ENCODE peak calls at places on chromosomes 12 and 14, in six cellular contexts. One of them, this sample, is unnamed.
A peak's percentile ranks its signal among the peaks of the same experiment; 100 is the strongest.

GRCh38 chr14:71931492-71932228 is 569 bp upstream of the RGS6 start:
- DNase-seq in thoracic aorta: no peak
- DNase-seq in HuH-7: no peak
- DNase-seq in cardiac fibroblast: no peak
- DNase-seq in GM18507: no peak
- DNase-seq in stimulated activated CD8-positive, alpha-beta memory T cell treated with anti-CD3 and anti-CD28 coated beads, Interleukin-4, amount 100 ng/mL, for 1 hour: no peak
- DNase-seq in this sample: no peak

GRCh38 chr12:71558445-71558844 is 105.2 kb downstream of the ZFC3H1 start:
- DNase-seq in thoracic aorta: no peak
- DNase-seq in HuH-7: no peak
- DNase-seq in cardiac fibroblast: peak; percentile 4
- DNase-seq in GM18507: no peak
- DNase-seq in stimulated activated CD8-positive, alpha-beta memory T cell treated with anti-CD3 and anti-CD28 coated beads, Interleukin-4, amount 100 ng/mL, for 1 hour: no peak
- DNase-seq in this sample: no peak

GRCh38 chr12:97275261-97276197 is 187.1 kb upstream of the RMST start:
- DNase-seq in thoracic aorta: no peak
- DNase-seq in HuH-7: no peak
- DNase-seq in cardiac fibroblast: no peak
- DNase-seq in GM18507: no peak
- DNase-seq in stimulated activated CD8-positive, alpha-beta memory T cell treated with anti-CD3 and anti-CD28 coated beads, Interleukin-4, amount 100 ng/mL, for 1 hour: no peak
- DNase-seq in this sample: no peak

GRCh38 chr14:100115726-100116125 is 43.7 kb downstream of the DEGS2 start:
- DNase-seq in thoracic aorta: no peak
- DNase-seq in HuH-7: no peak
- DNase-seq in cardiac fibroblast: no peak
- DNase-seq in GM18507: no peak
- DNase-seq in stimulated activated CD8-positive, alpha-beta memory T cell treated with anti-CD3 and anti-CD28 coated beads, Interleukin-4, amount 100 ng/mL, for 1 hour: no peak
- DNase-seq in this sample: peak; percentile 79

GRCh38 chr12:27999521-27999920 is 27.0 kb upstream of the PTHLH start:
- DNase-seq in thoracic aorta: no peak
- DNase-seq in HuH-7: no peak
- DNase-seq in cardiac fibroblast: peak; percentile 78
- DNase-seq in GM18507: no peak
- DNase-seq in stimulated activated CD8-positive, alpha-beta memory T cell treated with anti-CD3 and anti-CD28 coated beads, Interleukin-4, amount 100 ng/mL, for 1 hour: no peak
- DNase-seq in this sample: no peak

GRCh38 chr14:75562048-75562447 is 16.4 kb upstream of the FLVCR2 start:
- DNase-seq in thoracic aorta: no peak
- DNase-seq in HuH-7: no peak
- DNase-seq in cardiac fibroblast: peak; percentile 20
- DNase-seq in GM18507: no peak
- DNase-seq in stimulated activated CD8-positive, alpha-beta memory T cell treated with anti-CD3 and anti-CD28 coated beads, Interleukin-4, amount 100 ng/mL, for 1 hour: no peak
- DNase-seq in this sample: no peak

GRCh38 chr12:126093911-126094310 is 1028.7 kb downstream of the AACS start:
- DNase-seq in thoracic aorta: no peak
- DNase-seq in HuH-7: no peak
- DNase-seq in cardiac fibroblast: peak; percentile 56
- DNase-seq in GM18507: no peak
- DNase-seq in stimulated activated CD8-positive, alpha-beta memory T cell treated with anti-CD3 and anti-CD28 coated beads, Interleukin-4, amount 100 ng/mL, for 1 hour: no peak
- DNase-seq in this sample: no peak

GRCh38 chr12:95836630-95837239 is 22.0 kb upstream of the SNRPF start:
- DNase-seq in thoracic aorta: no peak
- DNase-seq in HuH-7: no peak
- DNase-seq in cardiac fibroblast: peak; percentile 33
- DNase-seq in GM18507: no peak
- DNase-seq in stimulated activated CD8-positive, alpha-beta memory T cell treated with anti-CD3 and anti-CD28 coated beads, Interleukin-4, amount 100 ng/mL, for 1 hour: no peak
- DNase-seq in this sample: no peak

GRCh38 chr14:95077380-95077779 is 79.9 kb downstream of the DICER1 start:
- DNase-seq in thoracic aorta: no peak
- DNase-seq in HuH-7: no peak
- DNase-seq in cardiac fibroblast: no peak
- DNase-seq in GM18507: no peak
- DNase-seq in stimulated activated CD8-positive, alpha-beta memory T cell treated with anti-CD3 and anti-CD28 coated beads, Interleukin-4, amount 100 ng/mL, for 1 hour: no peak
- DNase-seq in this sample: no peak

GRCh38 chr12:3168775-3169221 is 91.6 kb downstream of the TSPAN9 start:
- DNase-seq in thoracic aorta: peak; percentile 32
- DNase-seq in HuH-7: no peak
- DNase-seq in cardiac fibroblast: peak; percentile 98
- DNase-seq in GM18507: no peak
- DNase-seq in stimulated activated CD8-positive, alpha-beta memory T cell treated with anti-CD3 and anti-CD28 coated beads, Interleukin-4, amount 100 ng/mL, for 1 hour: no peak
- DNase-seq in this sample: peak; percentile 78

GRCh38 chr12:49809369-49810158 is 18.6 kb downstream of the NCKAP5L start:
- DNase-seq in thoracic aorta: no peak
- DNase-seq in HuH-7: no peak
- DNase-seq in cardiac fibroblast: no peak
- DNase-seq in GM18507: no peak
- DNase-seq in stimulated activated CD8-positive, alpha-beta memory T cell treated with anti-CD3 and anti-CD28 coated beads, Interleukin-4, amount 100 ng/mL, for 1 hour: no peak
- DNase-seq in this sample: no peak

GRCh38 chr14:101359221-101360044 is 201.9 kb upstream of the DIO3 start:
- DNase-seq in thoracic aorta: no peak
- DNase-seq in HuH-7: no peak
- DNase-seq in cardiac fibroblast: no peak
- DNase-seq in GM18507: no peak
- DNase-seq in stimulated activated CD8-positive, alpha-beta memory T cell treated with anti-CD3 and anti-CD28 coated beads, Interleukin-4, amount 100 ng/mL, for 1 hour: no peak
- DNase-seq in this sample: no peak

GRCh38 chr12:128025856-128026255 is 241.1 kb upstream of the TMEM132C start:
- DNase-seq in thoracic aorta: no peak
- DNase-seq in HuH-7: no peak
- DNase-seq in cardiac fibroblast: no peak
- DNase-seq in GM18507: no peak
- DNase-seq in stimulated activated CD8-positive, alpha-beta memory T cell treated with anti-CD3 and anti-CD28 coated beads, Interleukin-4, amount 100 ng/mL, for 1 hour: no peak
- DNase-seq in this sample: no peak

GRCh38 chr12:50677858-50678257 is 86.0 kb upstream of the ATF1 start:
- DNase-seq in thoracic aorta: no peak
- DNase-seq in HuH-7: no peak
- DNase-seq in cardiac fibroblast: peak; percentile 9
- DNase-seq in GM18507: no peak
- DNase-seq in stimulated activated CD8-positive, alpha-beta memory T cell treated with anti-CD3 and anti-CD28 coated beads, Interleukin-4, amount 100 ng/mL, for 1 hour: no peak
- DNase-seq in this sample: no peak

GRCh38 chr14:74504874-74505617 is 11.5 kb downstream of the ISCA2 start:
- DNase-seq in thoracic aorta: no peak
- DNase-seq in HuH-7: no peak
- DNase-seq in cardiac fibroblast: no peak
- DNase-seq in GM18507: no peak
- DNase-seq in stimulated activated CD8-positive, alpha-beta memory T cell treated with anti-CD3 and anti-CD28 coated beads, Interleukin-4, amount 100 ng/mL, for 1 hour: no peak
- DNase-seq in this sample: no peak

GRCh38 chr14:35215110-35215872 is 76.9 kb upstream of the PSMA6 start:
- DNase-seq in thoracic aorta: no peak
- DNase-seq in HuH-7: no peak
- DNase-seq in cardiac fibroblast: peak; percentile 84
- DNase-seq in GM18507: no peak
- DNase-seq in stimulated activated CD8-positive, alpha-beta memory T cell treated with anti-CD3 and anti-CD28 coated beads, Interleukin-4, amount 100 ng/mL, for 1 hour: no peak
- DNase-seq in this sample: no peak

GRCh38 chr14:68232643-68233055 is 413.1 kb downstream of the RAD51B start:
- DNase-seq in thoracic aorta: no peak
- DNase-seq in HuH-7: peak; percentile 14
- DNase-seq in cardiac fibroblast: peak; percentile 100
- DNase-seq in GM18507: peak; percentile 12
- DNase-seq in stimulated activated CD8-positive, alpha-beta memory T cell treated with anti-CD3 and anti-CD28 coated beads, Interleukin-4, amount 100 ng/mL, for 1 hour: no peak
- DNase-seq in this sample: no peak

GRCh38 chr12:106134294-106134949 is 4.3 kb downstream of the NUAK1 start:
- DNase-seq in thoracic aorta: no peak
- DNase-seq in HuH-7: no peak
- DNase-seq in cardiac fibroblast: no peak
- DNase-seq in GM18507: no peak
- DNase-seq in stimulated activated CD8-positive, alpha-beta memory T cell treated with anti-CD3 and anti-CD28 coated beads, Interleukin-4, amount 100 ng/mL, for 1 hour: no peak
- DNase-seq in this sample: no peak

GRCh38 chr12:18135509-18135908 is 45.5 kb upstream of the RERGL start:
- DNase-seq in thoracic aorta: no peak
- DNase-seq in HuH-7: no peak
- DNase-seq in cardiac fibroblast: peak; percentile 43
- DNase-seq in GM18507: no peak
- DNase-seq in stimulated activated CD8-positive, alpha-beta memory T cell treated with anti-CD3 and anti-CD28 coated beads, Interleukin-4, amount 100 ng/mL, for 1 hour: no peak
- DNase-seq in this sample: no peak

GRCh38 chr12:1650954-1651353 is 21.9 kb downstream of the WNT5B start:
- DNase-seq in thoracic aorta: no peak
- DNase-seq in HuH-7: no peak
- DNase-seq in cardiac fibroblast: no peak
- DNase-seq in GM18507: no peak
- DNase-seq in stimulated activated CD8-positive, alpha-beta memory T cell treated with anti-CD3 and anti-CD28 coated beads, Interleukin-4, amount 100 ng/mL, for 1 hour: no peak
- DNase-seq in this sample: no peak

GRCh38 chr12:71456316-71456715 is 16.7 kb downstream of the LGR5 start:
- DNase-seq in thoracic aorta: no peak
- DNase-seq in HuH-7: no peak
- DNase-seq in cardiac fibroblast: no peak
- DNase-seq in GM18507: no peak
- DNase-seq in stimulated activated CD8-positive, alpha-beta memory T cell treated with anti-CD3 and anti-CD28 coated beads, Interleukin-4, amount 100 ng/mL, for 1 hour: no peak
- DNase-seq in this sample: no peak

GRCh38 chr12:84077692-84078091 is 834.9 kb downstream of the SLC6A15 start:
- DNase-seq in thoracic aorta: no peak
- DNase-seq in HuH-7: no peak
- DNase-seq in cardiac fibroblast: no peak
- DNase-seq in GM18507: no peak
- DNase-seq in stimulated activated CD8-positive, alpha-beta memory T cell treated with anti-CD3 and anti-CD28 coated beads, Interleukin-4, amount 100 ng/mL, for 1 hour: no peak
- DNase-seq in this sample: no peak

GRCh38 chr14:22699801-22700564 is 55.8 kb upstream of the OR6J1 start:
- DNase-seq in thoracic aorta: no peak
- DNase-seq in HuH-7: peak; percentile 14
- DNase-seq in cardiac fibroblast: peak; percentile 23
- DNase-seq in GM18507: no peak
- DNase-seq in stimulated activated CD8-positive, alpha-beta memory T cell treated with anti-CD3 and anti-CD28 coated beads, Interleukin-4, amount 100 ng/mL, for 1 hour: no peak
- DNase-seq in this sample: no peak

GRCh38 chr14:63387691-63388090 is 69.0 kb upstream of the GPHB5 start:
- DNase-seq in thoracic aorta: no peak
- DNase-seq in HuH-7: no peak
- DNase-seq in cardiac fibroblast: no peak
- DNase-seq in GM18507: no peak
- DNase-seq in stimulated activated CD8-positive, alpha-beta memory T cell treated with anti-CD3 and anti-CD28 coated beads, Interleukin-4, amount 100 ng/mL, for 1 hour: no peak
- DNase-seq in this sample: no peak

GRCh38 chr12:49838973-49839633 is 3.8 kb downstream of the BCDIN3D start:
- DNase-seq in thoracic aorta: no peak
- DNase-seq in HuH-7: peak; percentile 60
- DNase-seq in cardiac fibroblast: peak; percentile 69
- DNase-seq in GM18507: no peak
- DNase-seq in stimulated activated CD8-positive, alpha-beta memory T cell treated with anti-CD3 and anti-CD28 coated beads, Interleukin-4, amount 100 ng/mL, for 1 hour: no peak
- DNase-seq in this sample: no peak

GRCh38 chr12:109134186-109134917 is 18.0 kb downstream of the ACACB start:
- DNase-seq in thoracic aorta: no peak
- DNase-seq in HuH-7: peak; percentile 53
- DNase-seq in cardiac fibroblast: peak; percentile 43
- DNase-seq in GM18507: no peak
- DNase-seq in stimulated activated CD8-positive, alpha-beta memory T cell treated with anti-CD3 and anti-CD28 coated beads, Interleukin-4, amount 100 ng/mL, for 1 hour: no peak
- DNase-seq in this sample: no peak

GRCh38 chr12:51869490-51869865 is 18.4 kb upstream of the ANKRD33 start:
- DNase-seq in thoracic aorta: no peak
- DNase-seq in HuH-7: no peak
- DNase-seq in cardiac fibroblast: no peak
- DNase-seq in GM18507: no peak
- DNase-seq in stimulated activated CD8-positive, alpha-beta memory T cell treated with anti-CD3 and anti-CD28 coated beads, Interleukin-4, amount 100 ng/mL, for 1 hour: no peak
- DNase-seq in this sample: no peak

GRCh38 chr12:28231248-28231647 is 41.0 kb downstream of the CCDC91 start:
- DNase-seq in thoracic aorta: no peak
- DNase-seq in HuH-7: no peak
- DNase-seq in cardiac fibroblast: no peak
- DNase-seq in GM18507: no peak
- DNase-seq in stimulated activated CD8-positive, alpha-beta memory T cell treated with anti-CD3 and anti-CD28 coated beads, Interleukin-4, amount 100 ng/mL, for 1 hour: no peak
- DNase-seq in this sample: no peak

GRCh38 chr12:54166543-54167499 is 22.0 kb downstream of the SMUG1 start:
- DNase-seq in thoracic aorta: no peak
- DNase-seq in HuH-7: peak; percentile 42
- DNase-seq in cardiac fibroblast: no peak
- DNase-seq in GM18507: no peak
- DNase-seq in stimulated activated CD8-positive, alpha-beta memory T cell treated with anti-CD3 and anti-CD28 coated beads, Interleukin-4, amount 100 ng/mL, for 1 hour: no peak
- DNase-seq in this sample: no peak

GRCh38 chr12:70154087-70154486 is 89.1 kb upstream of the CNOT2 start:
- DNase-seq in thoracic aorta: no peak
- DNase-seq in HuH-7: no peak
- DNase-seq in cardiac fibroblast: peak; percentile 15
- DNase-seq in GM18507: no peak
- DNase-seq in stimulated activated CD8-positive, alpha-beta memory T cell treated with anti-CD3 and anti-CD28 coated beads, Interleukin-4, amount 100 ng/mL, for 1 hour: no peak
- DNase-seq in this sample: no peak

GRCh38 chr12:54229624-54230212 is 40.9 kb upstream of the SMUG1 start:
- DNase-seq in thoracic aorta: no peak
- DNase-seq in HuH-7: no peak
- DNase-seq in cardiac fibroblast: peak; percentile 96
- DNase-seq in GM18507: no peak
- DNase-seq in stimulated activated CD8-positive, alpha-beta memory T cell treated with anti-CD3 and anti-CD28 coated beads, Interleukin-4, amount 100 ng/mL, for 1 hour: no peak
- DNase-seq in this sample: no peak

GRCh38 chr14:103846569-103847438 is 571 bp downstream of the PPP1R13B start:
- DNase-seq in thoracic aorta: no peak
- DNase-seq in HuH-7: no peak
- DNase-seq in cardiac fibroblast: peak; percentile 22
- DNase-seq in GM18507: no peak
- DNase-seq in stimulated activated CD8-positive, alpha-beta memory T cell treated with anti-CD3 and anti-CD28 coated beads, Interleukin-4, amount 100 ng/mL, for 1 hour: no peak
- DNase-seq in this sample: no peak

GRCh38 chr14:39145266-39145966 is 24.7 kb downstream of the TRAPPC6B start:
- DNase-seq in thoracic aorta: no peak
- DNase-seq in HuH-7: peak; percentile 32
- DNase-seq in cardiac fibroblast: no peak
- DNase-seq in GM18507: no peak
- DNase-seq in stimulated activated CD8-positive, alpha-beta memory T cell treated with anti-CD3 and anti-CD28 coated beads, Interleukin-4, amount 100 ng/mL, for 1 hour: no peak
- DNase-seq in this sample: no peak

GRCh38 chr14:90521121-90521929 is 124.5 kb downstream of the CALM1 start:
- DNase-seq in thoracic aorta: no peak
- DNase-seq in HuH-7: no peak
- DNase-seq in cardiac fibroblast: no peak
- DNase-seq in GM18507: no peak
- DNase-seq in stimulated activated CD8-positive, alpha-beta memory T cell treated with anti-CD3 and anti-CD28 coated beads, Interleukin-4, amount 100 ng/mL, for 1 hour: no peak
- DNase-seq in this sample: no peak

GRCh38 chr14:54186821-54187365 is 209.9 kb upstream of the CDKN3 start:
- DNase-seq in thoracic aorta: no peak
- DNase-seq in HuH-7: no peak
- DNase-seq in cardiac fibroblast: no peak
- DNase-seq in GM18507: no peak
- DNase-seq in stimulated activated CD8-positive, alpha-beta memory T cell treated with anti-CD3 and anti-CD28 coated beads, Interleukin-4, amount 100 ng/mL, for 1 hour: no peak
- DNase-seq in this sample: no peak

GRCh38 chr14:90453401-90453951 is 56.6 kb downstream of the CALM1 start:
- DNase-seq in thoracic aorta: no peak
- DNase-seq in HuH-7: no peak
- DNase-seq in cardiac fibroblast: peak; percentile 6
- DNase-seq in GM18507: no peak
- DNase-seq in stimulated activated CD8-positive, alpha-beta memory T cell treated with anti-CD3 and anti-CD28 coated beads, Interleukin-4, amount 100 ng/mL, for 1 hour: no peak
- DNase-seq in this sample: no peak

GRCh38 chr12:32568241-32568640 is 110.9 kb upstream of the DNM1L start:
- DNase-seq in thoracic aorta: no peak
- DNase-seq in HuH-7: no peak
- DNase-seq in cardiac fibroblast: peak; percentile 95
- DNase-seq in GM18507: no peak
- DNase-seq in stimulated activated CD8-positive, alpha-beta memory T cell treated with anti-CD3 and anti-CD28 coated beads, Interleukin-4, amount 100 ng/mL, for 1 hour: no peak
- DNase-seq in this sample: no peak

GRCh38 chr14:40616579-40616978 is 990.1 kb upstream of the LRFN5 start:
- DNase-seq in thoracic aorta: no peak
- DNase-seq in HuH-7: no peak
- DNase-seq in cardiac fibroblast: no peak
- DNase-seq in GM18507: no peak
- DNase-seq in stimulated activated CD8-positive, alpha-beta memory T cell treated with anti-CD3 and anti-CD28 coated beads, Interleukin-4, amount 100 ng/mL, for 1 hour: no peak
- DNase-seq in this sample: no peak

GRCh38 chr14:21612324-21612723 is 22.4 kb downstream of the OR10G2 start:
- DNase-seq in thoracic aorta: no peak
- DNase-seq in HuH-7: peak; percentile 8
- DNase-seq in cardiac fibroblast: peak; percentile 0
- DNase-seq in GM18507: no peak
- DNase-seq in stimulated activated CD8-positive, alpha-beta memory T cell treated with anti-CD3 and anti-CD28 coated beads, Interleukin-4, amount 100 ng/mL, for 1 hour: no peak
- DNase-seq in this sample: no peak

GRCh38 chr12:2535583-2536187 is 259.1 kb upstream of the FKBP4 start:
- DNase-seq in thoracic aorta: no peak
- DNase-seq in HuH-7: no peak
- DNase-seq in cardiac fibroblast: no peak
- DNase-seq in GM18507: no peak
- DNase-seq in stimulated activated CD8-positive, alpha-beta memory T cell treated with anti-CD3 and anti-CD28 coated beads, Interleukin-4, amount 100 ng/mL, for 1 hour: no peak
- DNase-seq in this sample: no peak